ENCODE peak calls at places on chromosome 16, in ten cellular contexts. O is GM10248, E is mesenchymal stem cell, R is sciatic nerve, N is left colon, M is NCI-H146, I is thoracic aorta, S is GM20000, G is psoas muscle, J is HTR-8/SVneo. T is an unnamed sample.

GRCh38 chr16:84647830-84648594 is at the start of gene KLHL36:
- DNase-seq in J (peak), I (no peak), R (peak), G (peak), S (peak), O (peak), E (peak), N (peak), M (peak), T (peak)

GRCh38 chr16:85361441-85362118 is 249.3 kb upstream of the CIBAR2 start:
- DNase-seq in S (no peak), J (no peak), O (no peak), I (no peak), R (no peak), N (peak), G (no peak), E (no peak), M (no peak), T (peak)

GRCh38 chr16:72517154-72517553 is 345.2 kb upstream of the PMFBP1 start:
- DNase-seq in S (no peak), N (no peak), E (no peak), R (no peak), O (no peak), G (no peak), I (no peak), J (no peak), M (no peak), T (no peak)

GRCh38 chr16:11349599-11350276 is 4.5 kb downstream of the RMI2 start:
- DNase-seq in J (no peak), R (peak), E (peak), G (peak), S (no peak), N (peak), M (no peak), O (no peak), I (no peak), T (peak)

GRCh38 chr16:53922067-53922804 is 218.3 kb downstream of the FTO start:
- DNase-seq in M (no peak), S (no peak), I (no peak), J (no peak), N (no peak), G (no peak), E (peak), O (no peak), R (no peak), T (no peak)

GRCh38 chr16:30600929-30601328 is 9.3 kb downstream of the ZNF689 start:
- DNase-seq in N (no peak), O (no peak), I (no peak), M (no peak), J (no peak), E (no peak), G (no peak), S (no peak), R (no peak), T (no peak)

GRCh38 chr16:85364323-85365040 is 248.6 kb upstream of the GSE1 start:
- DNase-seq in E (peak), G (no peak), J (no peak), I (no peak), N (no peak), M (no peak), S (no peak), R (no peak), O (no peak), T (no peak)

GRCh38 chr16:67470314-67470713 is 10.6 kb downstream of the ATP6V0D1 start:
- DNase-seq in N (no peak), G (peak), O (no peak), R (peak), S (no peak), I (no peak), M (peak), J (no peak), E (no peak), T (no peak)

GRCh38 chr16:72182976-72183375 is 11.0 kb upstream of the PMFBP1 start:
- DNase-seq in I (no peak), J (no peak), M (peak), S (no peak), G (no peak), O (no peak), N (no peak), E (no peak), R (no peak), T (no peak)

GRCh38 chr16:3401719-3402397 is 843 bp downstream of the ZNF174 start:
- DNase-seq in G (no peak), O (peak), N (no peak), J (peak), E (peak), R (no peak), S (no peak), M (peak), I (no peak), T (no peak)

GRCh38 chr16:16857603-16858283 is 478.8 kb downstream of the NPIPA7 start:
- DNase-seq in I (no peak), E (no peak), N (no peak), M (peak), S (no peak), R (no peak), O (no peak), G (no peak), J (no peak), T (no peak)

GRCh38 chr16:48556913-48557351 is 53.0 kb downstream of the N4BP1 start:
- DNase-seq in S (no peak), G (no peak), J (no peak), I (no peak), M (no peak), E (peak), R (no peak), O (peak), N (no peak), T (no peak)

GRCh38 chr16:58497468-58497867 is 2.5 kb upstream of the NDRG4 start:
- DNase-seq in I (no peak), S (no peak), G (no peak), J (no peak), M (no peak), O (no peak), R (peak), N (no peak), E (no peak), T (no peak)

GRCh38 chr16:67884-68789 is 4.3 kb downstream of the RHBDF1 start:
- DNase-seq in G (peak), O (no peak), R (no peak), N (no peak), J (no peak), M (no peak), I (no peak), S (no peak), E (peak), T (peak)

GRCh38 chr16:3431779-3432219 is 11.5 kb downstream of the ZNF597 start:
- DNase-seq in I (no peak), M (no peak), S (peak), E (no peak), J (no peak), G (peak), N (peak), R (peak), O (no peak), T (peak)

GRCh38 chr16:13036600-13036999 is 135.2 kb downstream of the SHISA9 start:
- DNase-seq in I (no peak), J (no peak), E (peak), R (peak), M (no peak), N (no peak), S (peak), O (no peak), G (no peak), T (no peak)

GRCh38 chr16:30924086-30924714 is 828 bp downstream of the FBXL19 start:
- DNase-seq in I (no peak), G (peak), R (peak), N (peak), O (peak), M (peak), S (peak), J (no peak), E (no peak), T (peak)

GRCh38 chr16:72072514-72073342 is 9.7 kb downstream of the HPR start:
- DNase-seq in S (no peak), N (peak), I (no peak), E (no peak), O (no peak), R (no peak), J (no peak), M (no peak), G (no peak), T (no peak)

GRCh38 chr16:6611535-6611934 is 721.1 kb upstream of the RBFOX1 start:
- DNase-seq in M (no peak), G (no peak), O (no peak), I (no peak), J (no peak), S (no peak), N (no peak), E (no peak), R (no peak), T (no peak)

GRCh38 chr16:72092832-72093447 is 480 bp downstream of the TXNL4B start:
- DNase-seq in S (no peak), G (no peak), R (no peak), O (no peak), E (peak), M (peak), J (peak), I (no peak), N (no peak), T (no peak)

GRCh38 chr16:82748026-82748425 is 121.3 kb downstream of the CDH13 start:
- DNase-seq in O (no peak), M (no peak), I (peak), R (no peak), J (no peak), S (no peak), E (peak), G (peak), N (no peak), T (no peak)

GRCh38 chr16:87003414-87003755 is 313.8 kb downstream of the C16orf95 start:
- DNase-seq in S (no peak), O (no peak), J (no peak), N (no peak), G (no peak), R (no peak), I (no peak), M (no peak), E (no peak), T (no peak)

GRCh38 chr16:84689126-84689525 is 10.7 kb upstream of the USP10 start:
- DNase-seq in N (no peak), G (no peak), M (no peak), E (peak), R (no peak), O (no peak), J (peak), I (no peak), S (no peak), T (no peak)

T was measured in posterior vena cava.